ENCODE peak calls at places on chromosomes 7 and 10, in four cellular contexts. G, E, H and P are unnamed samples.

GRCh38 chr10:72328045-72328828 is 26.5 kb downstream of the DNAJB12 start:
- DNase-seq in H (peak), E (peak), G (peak), P (peak)

GRCh38 chr10:20228748-20229147 is 412.5 kb downstream of the PLXDC2 start:
- DNase-seq in E (no peak), H (no peak), G (no peak), P (no peak)

GRCh38 chr7:44490351-44491200 is at the start of gene NUDCD3:
- DNase-seq in E (peak), H (peak), G (peak), P (peak)

GRCh38 chr7:105934577-105935185 is 28.4 kb upstream of the CDHR3 start:
- DNase-seq in E (no peak), H (peak), G (peak), P (peak)

GRCh38 chr7:143305423-143306070 is 10.4 kb upstream of the CLCN1 start:
- DNase-seq in H (peak), E (peak), G (peak), P (peak)

GRCh38 chr10:92880233-92880861 is 32.0 kb downstream of the EXOC6 start:
- DNase-seq in G (peak), H (no peak), E (no peak), P (peak)

GRCh38 chr10:46096909-46097575 is 51.0 kb upstream of the MSMB start:
- DNase-seq in G (no peak), E (no peak), H (no peak), P (peak)

GRCh38 chr7:36078816-36079360 is 74.2 kb upstream of the EEPD1 start:
- DNase-seq in E (no peak), H (no peak), G (no peak), P (no peak)

GRCh38 chr7:155329225-155329624 is 31.5 kb downstream of the INSIG1 start:
- DNase-seq in E (no peak), H (no peak), G (no peak), P (no peak)

GRCh38 chr7:77696643-77697534 is 630 bp downstream of the RSBN1L start:
- DNase-seq in E (peak), H (peak), G (peak), P (peak)

GRCh38 chr7:105978035-105978434 is 15.0 kb downstream of the CDHR3 start:
- DNase-seq in E (no peak), H (no peak), G (no peak), P (no peak)

GRCh38 chr10:85617751-85618150 is 748.8 kb downstream of the GRID1 start:
- DNase-seq in E (no peak), H (no peak), G (no peak), P (no peak)

GRCh38 chr10:78263521-78263988 is 229.9 kb downstream of the RPS24 start:
- DNase-seq in G (peak), H (no peak), E (no peak), P (no peak)

GRCh38 chr7:151798851-151799428 is 78.0 kb downstream of the PRKAG2 start:
- DNase-seq in H (no peak), G (no peak), E (no peak), P (no peak)

GRCh38 chr7:45670717-45671116 is 96.5 kb downstream of the ADCY1 start:
- DNase-seq in H (peak), E (no peak), G (no peak), P (no peak)

GRCh38 chr10:73095479-73096021 is 1.1 kb downstream of the P4HA1 start:
- DNase-seq in E (peak), H (peak), G (peak), P (peak)

GRCh38 chr7:67593807-67594206 is 597.2 kb downstream of the TYW1 start:
- DNase-seq in G (no peak), H (no peak), E (no peak), P (no peak)

GRCh38 chr7:101123703-101124068 is 3.2 kb upstream of the SERPINE1 start:
- DNase-seq in H (no peak), G (no peak), E (no peak), P (no peak)

GRCh38 chr7:102463841-102464576 is 654 bp downstream of the ALKBH4 start:
- DNase-seq in H (no peak), G (no peak), E (no peak), P (no peak)

GRCh38 chr10:35218339-35218955 is 91.8 kb downstream of the CREM start:
- DNase-seq in G (peak), E (peak), H (peak), P (peak)

GRCh38 chr7:148701414-148701813 is 2.7 kb downstream of the CUL1 start:
- DNase-seq in G (peak), H (no peak), E (no peak), P (peak)

GRCh38 chr10:17450024-17450423 is 4.4 kb downstream of the ST8SIA6 start:
- DNase-seq in E (no peak), G (no peak), H (no peak), P (no peak)

GRCh38 chr10:92001995-92002394 is 78.4 kb downstream of the BTAF1 start:
- DNase-seq in G (no peak), E (no peak), H (no peak), P (no peak)

GRCh38 chr7:74355091-74355490 is 65.9 kb downstream of the CLIP2 start:
- DNase-seq in E (peak), G (peak), H (peak), P (peak)

GRCh38 chr10:10794776-10795175 is 222.9 kb upstream of the CELF2 start:
- DNase-seq in E (no peak), H (no peak), G (peak), P (no peak)

GRCh38 chr10:110306452-110306768 is 1.7 kb upstream of the SMNDC1 start:
- DNase-seq in E (no peak), G (no peak), H (no peak), P (no peak)
- H3K27ac ChIP-seq in E (no peak), G (no peak), H (no peak), P (peak)

GRCh38 chr10:120559800-120560199 is 102.8 kb downstream of the PLPP4 start:
- DNase-seq in H (no peak), G (no peak), E (no peak), P (no peak)

GRCh38 chr10:120555436-120556163 is 98.6 kb downstream of the PLPP4 start:
- DNase-seq in G (no peak), E (no peak), H (no peak), P (no peak)

GRCh38 chr10:120556164-120556532 is 99.1 kb downstream of the PLPP4 start:
- DNase-seq in G (no peak), E (no peak), H (no peak), P (no peak)

GRCh38 chr10:120553911-120554310 is 96.9 kb downstream of the PLPP4 start:
- DNase-seq in E (no peak), G (no peak), H (no peak), P (no peak)

DNA sequence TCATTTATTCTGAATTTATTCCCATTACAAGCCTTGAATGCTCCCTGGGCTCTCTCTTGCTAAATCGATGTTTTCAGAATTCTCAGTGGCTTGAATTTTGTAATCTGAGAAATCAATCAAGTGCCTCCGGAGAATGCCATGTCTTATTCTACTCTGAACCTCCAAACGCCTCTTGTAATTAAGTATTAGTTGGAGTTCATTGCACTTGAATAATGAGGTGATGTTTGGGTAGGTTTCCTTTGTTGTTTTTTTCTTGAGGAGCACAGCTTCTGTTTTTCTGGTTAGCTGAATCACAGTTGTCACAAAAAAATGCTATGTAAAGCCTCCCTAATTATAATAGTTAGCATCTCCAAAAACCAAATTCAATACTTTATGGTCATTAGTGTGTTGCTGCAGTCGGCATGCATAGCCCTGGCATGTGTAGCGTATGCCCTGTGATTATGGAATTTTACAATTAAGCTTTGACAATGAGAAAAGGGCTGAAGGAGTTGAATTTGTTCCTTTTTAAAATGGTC is 100.3 kb downstream of the PLPP4 start:
- DNase-seq in H (no peak), G (no peak), E (no peak), P (no peak)
- H3K4me3 ChIP-seq in H (no peak), G (no peak), E (no peak), P (no peak)

DNA sequence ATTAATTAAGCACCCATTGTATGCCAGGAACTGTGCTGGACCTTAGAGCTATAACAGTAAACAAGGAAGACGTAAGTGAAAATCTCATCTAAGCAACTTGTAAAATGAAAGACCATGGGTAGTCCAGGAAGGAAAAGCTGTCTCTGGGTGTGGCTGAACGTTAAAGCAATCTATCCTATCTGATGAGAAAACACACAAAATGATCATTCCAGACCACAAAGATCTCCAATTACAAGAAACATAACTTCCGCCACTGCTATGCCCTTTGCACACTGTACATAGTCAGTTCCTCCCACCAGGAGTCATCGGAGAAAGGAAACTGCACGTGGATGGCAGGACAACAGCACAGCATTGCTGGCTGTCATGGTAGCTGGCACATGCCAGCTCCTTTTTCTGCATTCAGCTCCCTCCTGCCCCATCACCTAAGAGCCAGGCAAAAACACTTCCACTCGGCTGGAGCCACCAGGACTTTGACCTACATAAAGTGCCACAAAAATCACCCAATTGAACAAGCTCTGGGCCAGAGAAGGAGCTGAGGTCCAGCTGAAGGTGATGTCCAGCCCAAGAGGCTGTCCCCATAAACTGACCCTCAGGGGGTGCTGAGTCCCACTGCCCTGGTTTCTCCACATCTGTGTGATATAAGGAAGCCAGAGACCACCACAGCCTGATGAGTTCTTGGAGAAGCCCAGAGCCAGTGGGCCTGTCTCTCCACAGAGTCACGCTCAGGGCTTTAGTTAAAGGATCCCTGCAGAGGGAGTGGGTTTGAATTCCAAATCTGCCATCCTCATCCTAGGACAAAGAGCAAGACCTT is 56.4 kb downstream of the STEAP1B start:
- DNase-seq in H (no peak), G (peak), E (peak), P (no peak)
- H3K27ac ChIP-seq in H (no peak), G (no peak), E (peak), P (no peak)

GRCh38 chr10:24453404-24453830 is 244.5 kb downstream of the KIAA1217 start:
- DNase-seq in H (no peak), G (peak), E (no peak), P (no peak)
- H3K4me3 ChIP-seq in H (no peak), G (no peak), E (no peak), P (peak)

DNA sequence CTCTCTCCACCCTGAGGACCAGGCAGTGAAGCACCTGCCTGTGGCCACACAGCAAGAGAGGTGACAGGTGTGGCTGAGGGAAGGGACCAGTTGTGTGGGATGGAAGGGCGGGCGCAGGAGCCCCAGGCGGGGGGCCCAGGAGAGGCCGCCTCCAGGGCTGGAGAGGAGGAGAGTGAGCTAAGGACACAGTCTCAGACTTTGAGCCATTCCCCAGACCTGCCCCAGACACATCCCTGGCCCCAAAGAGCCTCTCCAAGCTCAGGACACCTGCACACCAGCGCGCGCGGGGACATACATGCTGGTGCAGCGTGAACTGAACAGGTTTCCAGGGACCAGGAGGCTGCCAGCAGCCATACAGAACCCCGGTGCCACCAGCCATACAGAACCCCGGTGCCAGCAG is 237.3 kb downstream of the MAD1L1 start:
- DNase-seq in H (no peak), G (no peak), E (no peak), P (no peak)
- H3K27ac ChIP-seq in H (no peak), G (no peak), E (no peak), P (no peak)

GRCh38 chr7:18511351-18511750 is 15.8 kb downstream of the HDAC9 start:
- DNase-seq in E (no peak), H (no peak), G (no peak), P (no peak)
- H3K4me3 ChIP-seq in E (no peak), H (no peak), G (no peak), P (no peak)

GRCh38 chr10:28668363-28669226 is 8.7 kb upstream of the BAMBI start:
- DNase-seq in E (peak), H (peak), G (no peak), P (peak)
- H3K27ac ChIP-seq in E (no peak), H (no peak), G (no peak), P (peak)

GRCh38 chr7:13908667-13909382 is 80.6 kb downstream of the ETV1 start:
- DNase-seq in H (no peak), E (no peak), G (no peak), P (peak)

GRCh38 chr7:13901577-13901976 is 87.9 kb downstream of the ETV1 start:
- DNase-seq in H (no peak), G (no peak), E (no peak), P (no peak)

GRCh38 chr7:13903997-13904396 is 85.5 kb downstream of the ETV1 start:
- DNase-seq in E (no peak), H (no peak), G (peak), P (peak)

GRCh38 chr7:13907824-13908223 is 81.6 kb downstream of the ETV1 start:
- DNase-seq in H (no peak), G (no peak), E (no peak), P (no peak)

DNA sequence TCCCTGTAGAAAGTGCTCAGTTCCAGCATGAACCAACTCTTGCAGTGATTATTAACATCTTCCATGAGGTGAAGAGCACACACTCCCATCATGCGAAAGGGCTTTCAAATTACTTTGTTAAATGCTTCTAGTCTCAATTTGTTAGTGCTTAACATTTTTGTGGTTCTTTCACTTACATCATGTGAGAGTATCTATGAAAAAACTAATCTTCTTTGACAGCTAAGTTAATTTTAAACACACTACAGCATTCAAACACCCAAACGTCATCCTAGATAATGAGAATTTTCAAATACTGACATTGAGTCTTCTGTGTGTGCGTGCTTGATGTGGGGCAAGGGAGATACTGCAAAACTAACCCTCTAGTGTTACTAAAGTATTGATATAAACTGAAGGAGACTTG is 84.8 kb downstream of the ETV1 start:
- DNase-seq in H (no peak), G (peak), E (no peak), P (peak)
- H3K4me3 ChIP-seq in H (no peak), G (no peak), E (no peak), P (no peak)

DNA sequence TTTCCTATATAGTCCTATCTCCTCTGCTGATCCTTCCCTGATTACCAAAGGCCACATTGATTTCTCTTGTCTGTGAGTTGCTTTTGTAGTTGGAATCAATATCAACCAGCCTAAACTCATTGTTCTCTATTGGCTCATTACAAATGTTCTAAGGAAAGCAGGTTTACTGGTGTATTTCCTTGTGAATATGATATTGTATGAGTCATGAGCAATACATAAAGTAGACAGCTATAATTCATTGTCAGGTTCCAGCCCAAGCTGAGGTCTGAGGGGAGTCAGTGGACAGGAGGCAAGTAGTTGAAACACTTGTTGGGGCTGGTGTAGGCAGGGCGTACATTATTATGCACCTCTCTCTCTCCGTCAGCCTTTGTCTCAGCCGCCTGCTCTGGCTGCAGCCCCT is 451.8 kb downstream of the IPMK start:
- DNase-seq in H (no peak), E (no peak), G (no peak), P (no peak)
- H3K27ac ChIP-seq in H (no peak), E (no peak), G (no peak), P (no peak)